ENCODE peak calls at places on chromosomes 3 and 15, in nine cellular contexts. M, P, U, H, Q, Z, N, L and B are unnamed samples.

GRCh38 chr3:39849992-39850706 is 40.7 kb downstream of the MYRIP start:
- DNase-seq in L (peak; percentile 57), H (no peak), Z (no peak), U (no peak), M (no peak), N (no peak), Q (no peak), P (no peak), B (no peak)

GRCh38 chr3:16658933-16659793 is 53.9 kb upstream of the DAZL start:
- DNase-seq in N (no peak), Q (no peak), P (no peak), U (no peak), M (no peak), L (no peak), H (no peak), Z (peak; percentile 80), B (no peak)

GRCh38 chr3:182490601-182491485 is 302.5 kb upstream of the ATP11B start:
- DNase-seq in P (no peak), M (peak; percentile 23), H (peak; percentile 54), Z (peak; percentile 77), Q (peak; percentile 11), N (peak; percentile 29), L (peak; percentile 83), U (no peak), B (peak; percentile 68)

GRCh38 chr3:141006344-141006743 is 44.8 kb upstream of the SPSB4 start:
- DNase-seq in Q (no peak), Z (no peak), N (no peak), H (no peak), L (no peak), M (no peak), P (no peak), U (no peak), B (no peak)

GRCh38 chr15:59680870-59681269 is 8.2 kb downstream of the BNIP2 start:
- DNase-seq in L (no peak), P (peak; percentile 28), U (no peak), M (no peak), N (no peak), H (no peak), Q (no peak), Z (no peak), B (no peak)

GRCh38 chr15:22823495-22824128 is 14.9 kb upstream of the NIPA2 start:
- DNase-seq in Z (no peak), P (no peak), U (no peak), H (no peak), M (no peak), N (no peak), L (peak; percentile 12), Q (no peak), B (no peak)

GRCh38 chr15:90402230-90402629 is 14.2 kb downstream of the IQGAP1 start:
- DNase-seq in L (no peak), N (peak; percentile 17), P (peak; percentile 85), Z (no peak), M (peak; percentile 90), U (no peak), H (peak; percentile 94), Q (no peak), B (no peak)

GRCh38 chr3:122497425-122497824 is 17.3 kb downstream of the KPNA1 start:
- DNase-seq in P (peak; percentile 91), L (no peak), M (peak; percentile 94), Q (no peak), N (no peak), H (no peak), U (no peak), Z (no peak), B (peak; percentile 59)

GRCh38 chr3:99899603-99900002 is 81.9 kb downstream of the CMSS1 start:
- DNase-seq in Z (no peak), N (no peak), P (no peak), U (no peak), L (no peak), Q (no peak), M (no peak), H (no peak), B (no peak)

GRCh38 chr3:134543113-134543512 is 57.3 kb downstream of the CEP63 start:
- DNase-seq in Q (no peak), P (no peak), Z (no peak), L (no peak), M (no peak), U (no peak), N (no peak), H (no peak), B (no peak)

GRCh38 chr3:145776782-145777408 is 384.1 kb downstream of the PLOD2 start:
- DNase-seq in U (peak; percentile 13), L (peak; percentile 73), Z (peak; percentile 77), H (peak; percentile 80), M (peak; percentile 69), Q (peak; percentile 22), N (peak; percentile 84), P (peak; percentile 54), B (peak; percentile 58)

GRCh38 chr15:35583863-35584528 is 38.0 kb upstream of the DPH6 start:
- DNase-seq in M (peak; percentile 4), U (no peak), H (no peak), Z (no peak), L (no peak), Q (no peak), N (no peak), P (peak; percentile 36), B (no peak)

GRCh38 chr15:60299452-60300047 is 98.2 kb downstream of the ANXA2 start:
- DNase-seq in H (no peak), L (no peak), Z (peak; percentile 48), P (no peak), Q (peak; percentile 9), M (peak; percentile 65), N (peak; percentile 5), U (no peak), B (no peak)

GRCh38 chr15:41047474-41047873 is 68.6 kb downstream of the INO80 start:
- DNase-seq in H (no peak), Z (no peak), Q (no peak), L (no peak), P (no peak), N (no peak), U (no peak), M (no peak), B (no peak)

GRCh38 chr3:117059054-117059989 is 349.7 kb downstream of the TUSC7 start:
- DNase-seq in N (peak; percentile 63), Z (peak; percentile 85), U (no peak), Q (peak; percentile 3), H (peak; percentile 22), P (peak; percentile 46), M (peak; percentile 77), L (no peak), B (peak; percentile 54)

GRCh38 chr3:150421799-150422548 is 13.9 kb downstream of the TSC22D2 start:
- DNase-seq in Z (no peak), N (no peak), L (no peak), U (no peak), H (no peak), M (peak; percentile 72), P (peak; percentile 53), Q (no peak), B (no peak)

GRCh38 chr15:58431221-58432149 is at the start of gene LIPC:
- DNase-seq in Q (no peak), H (no peak), U (no peak), L (no peak), M (no peak), Z (no peak), N (no peak), P (no peak), B (no peak)

GRCh38 chr3:126878664-126879063 is 104.3 kb upstream of the PLXNA1 start:
- DNase-seq in N (no peak), U (no peak), Q (no peak), P (no peak), M (no peak), Z (no peak), L (no peak), H (no peak), B (no peak)

DNA sequence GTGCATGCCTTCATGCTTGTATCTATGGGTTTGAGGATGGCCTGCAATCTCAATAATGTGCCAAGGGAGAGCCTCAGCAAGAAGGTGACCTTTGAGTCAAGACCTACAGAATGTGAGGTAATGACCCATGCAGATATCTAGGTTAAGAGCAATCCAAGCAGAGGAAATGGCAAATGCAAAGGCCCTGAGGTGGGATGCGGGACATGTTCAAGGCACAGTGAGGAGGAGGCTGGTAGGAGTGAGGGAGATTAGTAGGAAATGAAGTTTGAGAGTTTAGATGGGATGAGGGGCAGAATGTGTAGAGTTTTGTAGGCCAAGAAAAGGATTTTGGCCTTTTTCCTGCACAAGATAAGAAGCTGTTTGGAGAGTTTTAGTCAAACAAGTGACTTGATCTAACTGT is 4.7 kb upstream of the MAP2K5 start:
- DNase-seq in Z (no peak), N (no peak), M (no peak), P (no peak), H (no peak), Q (no peak), U (no peak), L (peak; percentile 24), B (no peak)
- H2AFZ ChIP-seq in Z (no peak overlapping the region), N (no peak overlapping the region), M (no peak overlapping the region), P (no peak overlapping the region), H (no peak overlapping the region), Q (no peak overlapping the region), U (no peak overlapping the region), L (no peak overlapping the region), B (no peak overlapping the region)

GRCh38 chr3:107201146-107201545 is 176.1 kb upstream of the CCDC54 start:
- DNase-seq in N (no peak), L (no peak), Z (no peak), Q (no peak), H (no peak), M (no peak), U (no peak), P (no peak), B (no peak)
- H4K20me1 ChIP-seq in N (no peaks in the 10 kb centered on the region), L (no peaks in the 10 kb centered on the region), Z (no peaks in the 10 kb centered on the region), Q (no peaks in the 10 kb centered on the region), H (no peaks in the 10 kb centered on the region), M (no peaks in the 10 kb centered on the region), U (no peaks in the 10 kb centered on the region), P (no peaks in the 10 kb centered on the region), B (no peaks in the 10 kb centered on the region)

GRCh38 chr3:45381168-45381852 is 7.1 kb upstream of the LARS2 start:
- DNase-seq in N (peak; percentile 19), H (peak; percentile 3), P (no peak), L (no peak), U (no peak), M (peak; percentile 8), Q (no peak), Z (peak; percentile 17), B (peak; percentile 75)

GRCh38 chr3:45387636-45388348 is 584 bp upstream of the LARS2 start:
- DNase-seq in P (no peak), H (no peak), U (no peak), Q (no peak), M (no peak), L (no peak), N (no peak), Z (peak; percentile 56), B (peak; percentile 9)

DNA sequence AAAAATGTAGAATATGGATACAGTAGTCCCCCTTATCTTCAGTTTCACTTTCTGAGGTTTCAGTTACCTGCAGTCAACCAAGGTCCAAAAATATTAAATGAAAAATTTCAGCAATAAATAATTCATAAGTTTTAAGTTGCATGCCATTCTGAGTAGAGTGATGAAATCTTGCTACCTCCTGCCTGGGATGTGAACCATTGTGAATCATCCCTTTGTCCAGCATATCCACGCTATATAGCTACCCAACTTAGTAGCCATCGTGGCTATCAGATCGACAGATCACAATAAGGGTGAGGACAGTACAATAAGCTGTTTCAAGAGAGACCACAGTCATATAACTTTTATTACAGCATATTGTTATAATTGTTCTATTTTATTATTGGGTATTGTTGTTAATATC is 1.2 kb upstream of the LARS2 start:
- DNase-seq in N (no peak), Q (no peak), H (no peak), U (no peak), L (no peak), Z (no peak), P (peak; percentile 24), M (peak; percentile 25), B (no peak)
- H2AFZ ChIP-seq in N (no peak overlapping the region), Q (peak overlapping the region; percentile 96), H (no peak overlapping the region), U (no peak overlapping the region), L (no peak overlapping the region), Z (no peak overlapping the region), P (no peak overlapping the region), M (no peak overlapping the region), B (no peak overlapping the region)

GRCh38 chr3:193594946-193595689 is 2.1 kb downstream of the OPA1 start:
- DNase-seq in Q (no peak), H (no peak), U (no peak), N (no peak), L (no peak), P (peak; percentile 23), Z (peak; percentile 42), M (peak; percentile 40), B (no peak)
- H4K20me1 ChIP-seq in Q (peaks cover 11% of the 10 kb centered on the region), H (no peaks in the 10 kb centered on the region), U (no peaks in the 10 kb centered on the region), N (peaks cover 5% of the 10 kb centered on the region), L (peaks cover 17% of the 10 kb centered on the region), P (peaks cover 1% of the 10 kb centered on the region), Z (peaks cover 4% of the 10 kb centered on the region), M (no peaks in the 10 kb centered on the region), B (no peaks in the 10 kb centered on the region)